ENCODE peak calls at places on chromosomes 3 and 15, in five cellular contexts. V, J, E, W and X are unnamed samples.

GRCh38 chr3:151816091-151816604 is 2.2 kb downstream of the AADAC start:
- DNase-seq in V (no peak), J (no peak), E (peak), W (no peak), X (no peak)

GRCh38 chr3:131402391-131403039 is 20.9 kb downstream of the NUDT16 start:
- DNase-seq in V (no peak), J (no peak), E (peak), W (no peak), X (no peak)

GRCh38 chr15:78880242-78880533 is 7.5 kb downstream of the MORF4L1 start:
- DNase-seq in V (no peak), J (no peak), E (peak), W (no peak), X (no peak)

GRCh38 chr15:34650177-34650576 is 66.7 kb upstream of the GOLGA8B start:
- DNase-seq in V (no peak), J (no peak), E (peak), W (no peak), X (no peak)

GRCh38 chr15:77001966-77002365 is 7.0 kb downstream of the PSTPIP1 start:
- DNase-seq in V (no peak), J (no peak), E (no peak), W (no peak), X (no peak)

GRCh38 chr3:182214406-182214805 is 502.7 kb downstream of the SOX2 start:
- DNase-seq in V (no peak), J (no peak), E (no peak), W (no peak), X (no peak)

GRCh38 chr3:157542711-157543485 is 39.7 kb upstream of the VEPH1 start:
- DNase-seq in V (peak), J (peak), E (peak), W (peak), X (peak)

GRCh38 chr3:141093971-141094401 is 42.8 kb downstream of the SPSB4 start:
- DNase-seq in V (no peak), J (no peak), E (no peak), W (no peak), X (no peak)

GRCh38 chr3:72043212-72044133 is 258.5 kb upstream of the PROK2 start:
- DNase-seq in V (no peak), J (no peak), E (peak), W (no peak), X (no peak)

GRCh38 chr15:68383161-68384074 is 48.5 kb downstream of the ITGA11 start:
- DNase-seq in V (peak), J (peak), E (peak), W (peak), X (peak)

GRCh38 chr15:64264511-64264910 is 91.5 kb downstream of the CSNK1G1 start:
- DNase-seq in V (no peak), J (no peak), E (no peak), W (no peak), X (no peak)

GRCh38 chr3:29754346-29754745 is 473.5 kb downstream of the RBMS3 start:
- DNase-seq in V (no peak), J (no peak), E (no peak), W (no peak), X (no peak)

GRCh38 chr3:11204697-11205397 is 50.6 kb downstream of the HRH1 start:
- DNase-seq in V (no peak), J (no peak), E (no peak), W (no peak), X (no peak)

GRCh38 chr3:67292356-67293225 is 294.5 kb downstream of the KBTBD8 start:
- DNase-seq in V (no peak), J (no peak), E (no peak), W (no peak), X (no peak)

GRCh38 chr15:58931985-58932384 is 1.5 kb downstream of the SLTM start:
- DNase-seq in V (no peak), J (no peak), E (peak), W (no peak), X (no peak)

GRCh38 chr3:52146811-52147210 is 7.4 kb downstream of the POC1A start:
- DNase-seq in V (no peak), J (no peak), E (no peak), W (no peak), X (no peak)

GRCh38 chr15:37586976-37587375 is 347.5 kb upstream of the TMCO5A start:
- DNase-seq in V (no peak), J (no peak), E (peak), W (no peak), X (no peak)

GRCh38 chr15:68204361-68204760 is 771 bp downstream of the CALML4 start:
- DNase-seq in V (no peak), J (no peak), E (no peak), W (no peak), X (no peak)

GRCh38 chr3:43178891-43179366 is 73.0 kb upstream of the POMGNT2 start:
- DNase-seq in V (no peak), J (no peak), E (peak), W (no peak), X (no peak)

GRCh38 chr3:15934389-15935195 is 136.8 kb upstream of the ANKRD28 start:
- DNase-seq in V (no peak), J (no peak), E (no peak), W (no peak), X (no peak)

GRCh38 chr15:66954601-66955000 is 110.8 kb upstream of the SMAD3 start:
- DNase-seq in V (no peak), J (no peak), E (no peak), W (no peak), X (no peak)

GRCh38 chr3:113097821-113098516 is 107.2 kb downstream of the GTPBP8 start:
- DNase-seq in V (no peak), J (no peak), E (peak), W (peak), X (no peak)

GRCh38 chr3:112233083-112233482 is 60.9 kb downstream of the SLC9C1 start:
- DNase-seq in V (no peak), J (no peak), E (no peak), W (no peak), X (no peak)

GRCh38 chr3:112604536-112604935 is 36.4 kb downstream of the CCDC80 start:
- DNase-seq in V (no peak), J (no peak), E (peak), W (no peak), X (no peak)

GRCh38 chr3:141275511-141275910 is 43.9 kb downstream of the PXYLP1 start:
- DNase-seq in V (no peak), J (no peak), E (peak), W (no peak), X (no peak)

GRCh38 chr3:81033185-81033584 is 728.3 kb downstream of the GBE1 start:
- DNase-seq in V (no peak), J (no peak), E (no peak), W (no peak), X (no peak)

GRCh38 chr15:40281057-40281850 is 1.6 kb downstream of the ANKRD63 start:
- DNase-seq in V (peak), J (peak), E (no peak), W (no peak), X (no peak)

GRCh38 chr15:81377871-81378270 is 3.9 kb upstream of the TMC3 start:
- DNase-seq in V (no peak), J (no peak), E (no peak), W (no peak), X (no peak)

GRCh38 chr15:42933886-42934667 is 13.5 kb upstream of the TTBK2 start:
- DNase-seq in V (no peak), J (peak), E (peak), W (no peak), X (no peak)

GRCh38 chr15:98648654-98649537 is 557 bp downstream of the IGF1R start:
- DNase-seq in V (no peak), J (no peak), E (peak), W (peak), X (peak)

DNA sequence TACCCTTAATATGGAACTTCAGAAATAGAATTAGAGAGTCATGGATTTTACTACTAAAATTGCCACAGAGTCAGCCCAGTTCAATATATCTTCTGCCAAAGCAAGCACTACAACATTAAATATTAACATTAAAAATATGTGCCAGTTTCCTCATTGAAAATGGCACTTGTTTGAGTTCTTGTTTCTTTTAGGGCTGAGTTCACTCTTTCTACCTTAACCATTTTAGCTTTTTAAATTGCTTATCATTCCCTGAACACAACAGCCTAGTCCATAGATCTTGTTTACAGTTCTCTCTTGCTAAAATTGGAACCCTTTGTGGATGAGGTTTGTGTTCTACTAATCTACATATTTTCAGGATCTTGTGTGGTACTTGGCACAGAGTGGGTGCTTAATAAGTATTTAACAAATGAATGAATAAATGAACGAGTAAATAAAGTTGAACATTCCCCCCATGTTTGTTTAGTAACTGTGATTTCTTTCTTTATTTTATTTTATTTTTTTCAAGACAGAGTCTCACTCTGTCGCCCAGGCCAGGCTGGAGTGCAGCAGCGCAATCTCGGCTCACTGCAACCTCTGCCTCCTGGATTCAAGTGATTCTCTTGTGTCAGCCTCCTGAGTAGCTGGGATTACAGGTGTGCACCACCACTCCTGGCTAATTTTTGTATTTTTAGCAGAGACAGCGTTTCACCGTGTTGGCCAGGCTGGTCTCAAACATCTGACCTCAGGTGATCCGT is 46.0 kb upstream of the SLC7A14 start:
- DNase-seq in V (no peak), J (no peak), E (no peak), W (no peak), X (no peak)
- H2BK12ac ChIP-seq in V (no peak), J (no peak), E (no peak), W (no peak), X (no peak)

GRCh38 chr3:50520849-50521248 is 17.4 kb upstream of the CACNA2D2 start:
- DNase-seq in V (no peak), J (no peak), E (no peak), W (no peak), X (no peak)

GRCh38 chr3:50521572-50521971 is 18.1 kb upstream of the CACNA2D2 start:
- DNase-seq in V (no peak), J (no peak), E (no peak), W (no peak), X (no peak)

GRCh38 chr3:50525191-50525590 is 21.8 kb upstream of the CACNA2D2 start:
- DNase-seq in V (no peak), J (no peak), E (no peak), W (no peak), X (no peak)

GRCh38 chr3:50524751-50525150 is 21.3 kb upstream of the CACNA2D2 start:
- DNase-seq in V (no peak), J (no peak), E (no peak), W (no peak), X (no peak)

GRCh38 chr3:50523170-50523865 is 19.9 kb upstream of the CACNA2D2 start:
- DNase-seq in V (no peak), J (no peak), E (no peak), W (no peak), X (no peak)
- H3K4me2 ChIP-seq in V (no peak), J (no peak), E (no peak), W (no peak), X (no peak)

GRCh38 chr15:45146405-45146804 is 16.6 kb downstream of the DUOX1 start:
- DNase-seq in V (no peak), J (no peak), E (no peak), W (peak), X (no peak)
- H2BK12ac ChIP-seq in V (no peak), J (no peak), E (no peak), W (no peak), X (no peak)

DNA sequence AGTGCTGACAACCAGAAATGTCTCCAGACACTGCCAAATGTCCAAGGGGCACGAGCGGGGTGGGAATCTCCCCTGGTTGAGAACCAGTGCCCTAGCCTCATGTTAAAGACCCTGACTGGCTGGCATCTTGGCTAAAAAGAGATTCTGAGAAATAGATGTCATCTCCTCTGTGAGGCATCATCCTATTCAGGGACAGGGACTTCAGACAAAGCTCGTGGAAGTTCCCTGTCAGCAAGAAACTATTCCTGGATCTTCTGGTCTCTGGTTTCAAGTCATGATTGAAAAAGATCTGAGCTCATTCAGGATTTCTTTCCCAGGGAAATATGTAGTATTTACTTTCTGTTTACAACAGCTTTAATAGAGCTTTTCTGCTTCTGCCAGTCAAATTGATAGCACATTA is 10.8 kb downstream of the WDR5B start:
- DNase-seq in V (no peak), J (no peak), E (no peak), W (no peak), X (no peak)
- H3K4me2 ChIP-seq in V (no peak), J (no peak), E (no peak), W (no peak), X (no peak)

DNA sequence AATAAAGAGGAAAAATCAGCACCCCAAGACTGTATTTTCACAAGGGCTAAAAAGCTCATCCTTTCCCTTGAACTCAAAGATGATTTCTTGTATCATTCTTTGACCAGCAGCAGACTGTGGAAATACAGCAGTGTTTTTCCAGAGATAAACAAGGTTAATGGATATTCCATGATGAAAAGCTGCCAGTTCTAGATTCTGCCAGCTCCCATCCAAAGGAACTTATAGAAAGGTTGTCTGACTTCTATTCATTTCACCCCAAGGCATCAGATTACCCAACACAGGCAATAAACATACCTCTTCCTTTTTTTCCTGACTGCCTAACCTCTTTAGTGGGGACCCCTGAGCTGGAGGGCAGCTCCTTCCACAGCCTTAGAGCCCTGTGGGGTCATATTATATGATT is 375.8 kb upstream of the THBS1 start:
- DNase-seq in V (no peak), J (no peak), E (no peak), W (no peak), X (no peak)
- H2BK12ac ChIP-seq in V (no peak), J (no peak), E (no peak), W (no peak), X (no peak)